ENCODE peak calls at places on chromosomes 5 and 9, in six cellular contexts. One of them, this sample, is unnamed.

GRCh38 chr5:38681024-38681805 is 124.8 kb upstream of the LIFR start:
- DNase-seq in CD4-positive, alpha-beta T cell: no peak
- DNase-seq in renal cortical epithelial cell: no peak
- DNase-seq in Kasumi-1: no peak
- DNase-seq in Peyer's patch: no peak
- DNase-seq in epithelial cell of esophagus: no peak
- DNase-seq in this sample: no peak

GRCh38 chr5:150333400-150333799 is 24.1 kb upstream of the TCOF1 start:
- DNase-seq in CD4-positive, alpha-beta T cell: no peak
- DNase-seq in renal cortical epithelial cell: no peak
- DNase-seq in Kasumi-1: no peak
- DNase-seq in Peyer's patch: no peak
- DNase-seq in epithelial cell of esophagus: no peak
- DNase-seq in this sample: no peak

GRCh38 chr5:53110156-53110555 is 599 bp upstream of the MOCS2 start:
- DNase-seq in CD4-positive, alpha-beta T cell: no peak
- DNase-seq in renal cortical epithelial cell: no peak
- DNase-seq in Kasumi-1: no peak
- DNase-seq in Peyer's patch: no peak
- DNase-seq in epithelial cell of esophagus: no peak
- DNase-seq in this sample: no peak

GRCh38 chr9:68913054-68913453 is 100.9 kb downstream of the PRKACG start:
- DNase-seq in CD4-positive, alpha-beta T cell: no peak
- DNase-seq in renal cortical epithelial cell: peak
- DNase-seq in Kasumi-1: no peak
- DNase-seq in Peyer's patch: no peak
- DNase-seq in epithelial cell of esophagus: no peak
- DNase-seq in this sample: no peak

GRCh38 chr5:115840825-115841224 is 540 bp downstream of the ATG12 start:
- DNase-seq in CD4-positive, alpha-beta T cell: no peak
- DNase-seq in renal cortical epithelial cell: no peak
- DNase-seq in Kasumi-1: no peak
- DNase-seq in Peyer's patch: no peak
- DNase-seq in epithelial cell of esophagus: no peak
- DNase-seq in this sample: no peak

GRCh38 chr9:85859751-85860150 is 81.2 kb upstream of the NAA35 start:
- DNase-seq in CD4-positive, alpha-beta T cell: no peak
- DNase-seq in renal cortical epithelial cell: peak
- DNase-seq in Kasumi-1: no peak
- DNase-seq in Peyer's patch: no peak
- DNase-seq in epithelial cell of esophagus: peak
- DNase-seq in this sample: no peak

GRCh38 chr5:172939561-172939960 is 19.7 kb upstream of the RPL26L1 start:
- DNase-seq in CD4-positive, alpha-beta T cell: no peak
- DNase-seq in renal cortical epithelial cell: no peak
- DNase-seq in Kasumi-1: no peak
- DNase-seq in Peyer's patch: no peak
- DNase-seq in epithelial cell of esophagus: no peak
- DNase-seq in this sample: no peak

GRCh38 chr5:108380531-108381021 is 1.3 kb downstream of the FBXL17 start:
- DNase-seq in CD4-positive, alpha-beta T cell: peak
- DNase-seq in renal cortical epithelial cell: no peak
- DNase-seq in Kasumi-1: peak
- DNase-seq in Peyer's patch: peak
- DNase-seq in epithelial cell of esophagus: peak
- DNase-seq in this sample: peak

GRCh38 chr5:56668996-56669395 is 146.4 kb upstream of the MAP3K1 start:
- DNase-seq in CD4-positive, alpha-beta T cell: no peak
- DNase-seq in renal cortical epithelial cell: no peak
- DNase-seq in Kasumi-1: no peak
- DNase-seq in Peyer's patch: no peak
- DNase-seq in epithelial cell of esophagus: peak
- DNase-seq in this sample: no peak

GRCh38 chr9:113577525-113578261 is 114.2 kb downstream of the RGS3 start:
- DNase-seq in CD4-positive, alpha-beta T cell: no peak
- DNase-seq in renal cortical epithelial cell: peak
- DNase-seq in Kasumi-1: no peak
- DNase-seq in Peyer's patch: no peak
- DNase-seq in epithelial cell of esophagus: no peak
- DNase-seq in this sample: peak

GRCh38 chr5:134447815-134448520 is 36.3 kb upstream of the CDKN2AIPNL start:
- DNase-seq in CD4-positive, alpha-beta T cell: no peak
- DNase-seq in renal cortical epithelial cell: no peak
- DNase-seq in Kasumi-1: no peak
- DNase-seq in Peyer's patch: no peak
- DNase-seq in epithelial cell of esophagus: no peak
- DNase-seq in this sample: no peak

GRCh38 chr9:124052401-124052800 is 40.8 kb downstream of the LHX2 start:
- DNase-seq in CD4-positive, alpha-beta T cell: no peak
- DNase-seq in renal cortical epithelial cell: no peak
- DNase-seq in Kasumi-1: no peak
- DNase-seq in Peyer's patch: no peak
- DNase-seq in epithelial cell of esophagus: no peak
- DNase-seq in this sample: no peak

GRCh38 chr5:119353686-119354366 is 2.0 kb upstream of the TNFAIP8 start:
- DNase-seq in CD4-positive, alpha-beta T cell: no peak
- DNase-seq in renal cortical epithelial cell: no peak
- DNase-seq in Kasumi-1: no peak
- DNase-seq in Peyer's patch: peak
- DNase-seq in epithelial cell of esophagus: no peak
- DNase-seq in this sample: no peak

GRCh38 chr5:66307647-66308257 is 163.7 kb downstream of the SREK1 start:
- DNase-seq in CD4-positive, alpha-beta T cell: no peak
- DNase-seq in renal cortical epithelial cell: peak
- DNase-seq in Kasumi-1: peak
- DNase-seq in Peyer's patch: no peak
- DNase-seq in epithelial cell of esophagus: peak
- DNase-seq in this sample: peak

GRCh38 chr5:75335952-75336624 is 932 bp upstream of the HMGCR start:
- DNase-seq in CD4-positive, alpha-beta T cell: no peak
- DNase-seq in renal cortical epithelial cell: peak
- DNase-seq in Kasumi-1: peak
- DNase-seq in Peyer's patch: no peak
- DNase-seq in epithelial cell of esophagus: peak
- DNase-seq in this sample: peak

GRCh38 chr9:81955625-81956024 is 12.3 kb downstream of the SPATA31D3 start:
- DNase-seq in CD4-positive, alpha-beta T cell: no peak
- DNase-seq in renal cortical epithelial cell: no peak
- DNase-seq in Kasumi-1: no peak
- DNase-seq in Peyer's patch: no peak
- DNase-seq in epithelial cell of esophagus: no peak
- DNase-seq in this sample: no peak

GRCh38 chr5:131720714-131721113 is 76.1 kb downstream of the FNIP1 start:
- DNase-seq in CD4-positive, alpha-beta T cell: no peak
- DNase-seq in renal cortical epithelial cell: no peak
- DNase-seq in Kasumi-1: no peak
- DNase-seq in Peyer's patch: no peak
- DNase-seq in epithelial cell of esophagus: no peak
- DNase-seq in this sample: no peak

GRCh38 chr9:111975709-111976108 is 79.1 kb downstream of the UGCG start:
- DNase-seq in CD4-positive, alpha-beta T cell: no peak
- DNase-seq in renal cortical epithelial cell: no peak
- DNase-seq in Kasumi-1: no peak
- DNase-seq in Peyer's patch: peak
- DNase-seq in epithelial cell of esophagus: no peak
- DNase-seq in this sample: no peak

GRCh38 chr9:72151099-72151498 is 1.9 kb downstream of the GDA start:
- DNase-seq in CD4-positive, alpha-beta T cell: no peak
- DNase-seq in renal cortical epithelial cell: peak
- DNase-seq in Kasumi-1: no peak
- DNase-seq in Peyer's patch: no peak
- DNase-seq in epithelial cell of esophagus: peak
- DNase-seq in this sample: peak

GRCh38 chr9:104025945-104026344 is 68.2 kb upstream of the SMC2 start:
- DNase-seq in CD4-positive, alpha-beta T cell: no peak
- DNase-seq in renal cortical epithelial cell: no peak
- DNase-seq in Kasumi-1: no peak
- DNase-seq in Peyer's patch: no peak
- DNase-seq in epithelial cell of esophagus: no peak
- DNase-seq in this sample: no peak

GRCh38 chr9:135227641-135228251 is 140.3 kb downstream of the OLFM1 start:
- DNase-seq in CD4-positive, alpha-beta T cell: no peak
- DNase-seq in renal cortical epithelial cell: no peak
- DNase-seq in Kasumi-1: no peak
- DNase-seq in Peyer's patch: no peak
- DNase-seq in epithelial cell of esophagus: no peak
- DNase-seq in this sample: no peak

GRCh38 chr5:72248352-72249032 is 71.5 kb downstream of the MRPS27 start:
- DNase-seq in CD4-positive, alpha-beta T cell: no peak
- DNase-seq in renal cortical epithelial cell: peak
- DNase-seq in Kasumi-1: no peak
- DNase-seq in Peyer's patch: no peak
- DNase-seq in epithelial cell of esophagus: peak
- DNase-seq in this sample: peak

GRCh38 chr5:80957031-80957761 is 3.0 kb upstream of the RASGRF2 start:
- DNase-seq in CD4-positive, alpha-beta T cell: no peak
- DNase-seq in renal cortical epithelial cell: no peak
- DNase-seq in Kasumi-1: no peak
- DNase-seq in Peyer's patch: no peak
- DNase-seq in epithelial cell of esophagus: peak
- DNase-seq in this sample: peak

GRCh38 chr9:134547161-134548100 is 94.2 kb upstream of the COL5A1 start:
- DNase-seq in CD4-positive, alpha-beta T cell: no peak
- DNase-seq in renal cortical epithelial cell: no peak
- DNase-seq in Kasumi-1: no peak
- DNase-seq in Peyer's patch: no peak
- DNase-seq in epithelial cell of esophagus: no peak
- DNase-seq in this sample: peak

GRCh38 chr5:31824886-31825774 is 186.2 kb downstream of the PDZD2 start:
- DNase-seq in CD4-positive, alpha-beta T cell: no peak
- DNase-seq in renal cortical epithelial cell: peak
- DNase-seq in Kasumi-1: peak
- DNase-seq in Peyer's patch: no peak
- DNase-seq in epithelial cell of esophagus: peak
- DNase-seq in this sample: peak

GRCh38 chr9:87599901-87600610 is 102.4 kb downstream of the DAPK1 start:
- DNase-seq in CD4-positive, alpha-beta T cell: no peak
- DNase-seq in renal cortical epithelial cell: peak
- DNase-seq in Kasumi-1: no peak
- DNase-seq in Peyer's patch: no peak
- DNase-seq in epithelial cell of esophagus: peak
- DNase-seq in this sample: peak